ENCODE peak calls at places on chromosomes 6 and 20, in five cellular contexts. U, G, R, V and C are unnamed samples.

GRCh38 chr6:134217110-134217509 is 100.8 kb downstream of the SGK1 start:
- DNase-seq in V (no peak), R (no peak), U (no peak), G (no peak), C (no peak)

GRCh38 chr6:14658909-14659561 is 541.5 kb downstream of the CD83 start:
- DNase-seq in V (no peak), R (no peak), G (no peak), U (no peak), C (no peak)

GRCh38 chr6:127481081-127481480 is 21.9 kb upstream of the KIAA0408 start:
- DNase-seq in V (no peak), R (no peak), U (no peak), G (no peak), C (no peak)

GRCh38 chr6:28580484-28580883 is 54.8 kb downstream of the GPX5 start:
- DNase-seq in R (no peak), U (no peak), G (no peak), V (no peak), C (no peak)

GRCh38 chr6:46170357-46171289 is at the start of gene ENPP5:
- DNase-seq in U (peak), V (no peak), G (peak), R (peak), C (peak)

GRCh38 chr20:57326667-57327455 is 2.7 kb upstream of the SPO11 start:
- DNase-seq in R (no peak), G (no peak), U (peak), V (no peak), C (no peak)

GRCh38 chr6:130136803-130137202 is 85.9 kb downstream of the SAMD3 start:
- DNase-seq in V (no peak), G (no peak), U (no peak), R (no peak), C (no peak)

GRCh38 chr6:12336121-12336971 is 46.2 kb downstream of the EDN1 start:
- DNase-seq in G (no peak), R (no peak), V (no peak), U (no peak), C (no peak)

GRCh38 chr6:108760158-108761050 is 87.8 kb upstream of the ARMC2 start:
- DNase-seq in V (no peak), U (no peak), R (no peak), G (no peak), C (no peak)

GRCh38 chr6:14025160-14025559 is 92.4 kb upstream of the CD83 start:
- DNase-seq in U (no peak), G (no peak), V (no peak), R (no peak), C (no peak)

GRCh38 chr6:45658958-45659357 is 281.2 kb upstream of the SUPT3H start:
- DNase-seq in G (no peak), R (no peak), V (no peak), U (no peak), C (no peak)

GRCh38 chr6:111817451-111818146 is 55.7 kb downstream of the FYN start:
- DNase-seq in G (no peak), R (no peak), V (no peak), U (no peak), C (no peak)

GRCh38 chr6:50952092-50952932 is 133.6 kb downstream of the TFAP2B start:
- DNase-seq in G (no peak), R (no peak), V (no peak), U (no peak), C (peak)

GRCh38 chr6:149014631-149015171 is 267.9 kb downstream of the UST start:
- DNase-seq in G (peak), U (peak), R (no peak), V (no peak), C (no peak)

GRCh38 chr6:144543006-144543871 is 258.1 kb downstream of the UTRN start:
- DNase-seq in V (no peak), R (no peak), U (no peak), G (no peak), C (peak)

GRCh38 chr20:3932277-3933073 is 43.3 kb downstream of the PANK2 start:
- DNase-seq in R (no peak), G (no peak), V (no peak), U (no peak), C (no peak)

GRCh38 chr20:32535316-32535952 is 49.7 kb downstream of the NOL4L start:
- DNase-seq in G (no peak), U (no peak), V (no peak), R (no peak), C (no peak)

GRCh38 chr6:13742961-13743735 is 31.5 kb upstream of the RANBP9 start:
- DNase-seq in G (no peak), R (no peak), V (no peak), U (no peak), C (no peak)

GRCh38 chr6:73585566-73586415 is 65.0 kb upstream of the EEF1A1 start:
- DNase-seq in G (no peak), U (no peak), R (peak), V (peak), C (peak)

GRCh38 chr20:24341781-24342180 is 127.6 kb upstream of the SYNDIG1 start:
- DNase-seq in R (no peak), V (no peak), U (no peak), G (no peak), C (no peak)

GRCh38 chr20:5973172-5973571 is 22.7 kb downstream of the MCM8 start:
- DNase-seq in V (no peak), U (no peak), R (no peak), G (no peak), C (no peak)

GRCh38 chr20:32480361-32481199 is 104.6 kb downstream of the NOL4L start:
- DNase-seq in G (no peak), R (no peak), V (no peak), U (no peak), C (no peak)

GRCh38 chr6:88702956-88703556 is 260.4 kb downstream of the RNGTT start:
- DNase-seq in G (no peak), V (no peak), R (no peak), U (no peak), C (no peak)

GRCh38 chr20:20487811-20488210 is 119.9 kb downstream of the INSM1 start:
- DNase-seq in U (no peak), G (no peak), V (no peak), R (no peak), C (no peak)

GRCh38 chr20:3042621-3043020 is 801 bp upstream of the GNRH2 start:
- DNase-seq in U (no peak), G (no peak), V (no peak), R (no peak), C (no peak)

GRCh38 chr6:20919677-20920385 is 385.6 kb downstream of the CDKAL1 start:
- DNase-seq in R (peak), U (no peak), G (no peak), V (no peak), C (no peak)

GRCh38 chr6:20915626-20916025 is 381.4 kb downstream of the CDKAL1 start:
- DNase-seq in R (no peak), U (no peak), V (no peak), G (no peak), C (no peak)

GRCh38 chr6:20918868-20919267 is 384.6 kb downstream of the CDKAL1 start:
- DNase-seq in R (no peak), V (no peak), G (no peak), U (no peak), C (no peak)

GRCh38 chr6:20915150-20915549 is 380.9 kb downstream of the CDKAL1 start:
- DNase-seq in U (no peak), G (no peak), R (no peak), V (no peak), C (no peak)

GRCh38 chr6:20916081-20916480 is 381.8 kb downstream of the CDKAL1 start:
- DNase-seq in U (no peak), V (no peak), R (no peak), G (no peak), C (no peak)
- TF ChIP-seq ATF2 in U (no peak), V (no peak), R (no peak), G (no peak), C (no peak)

GRCh38 chr20:54345301-54345724 is 130.1 kb upstream of the DOK5 start:
- DNase-seq in G (no peak), R (peak), V (no peak), U (no peak), C (no peak)
- TF ChIP-seq ATF2 in G (no peak), R (no peak), V (no peak), U (no peak), C (no peak)

GRCh38 chr20:48597521-48598302 is 230.1 kb downstream of the PREX1 start:
- DNase-seq in V (peak), G (no peak), U (peak), R (no peak), C (no peak)

GRCh38 chr20:48596499-48596898 is 231.3 kb downstream of the PREX1 start:
- DNase-seq in G (no peak), U (no peak), R (no peak), V (no peak), C (no peak)

GRCh38 chr20:48594533-48594932 is 233.3 kb downstream of the PREX1 start:
- DNase-seq in V (no peak), R (no peak), G (no peak), U (no peak), C (no peak)

GRCh38 chr20:48599106-48599747 is 228.6 kb downstream of the PREX1 start:
- DNase-seq in V (no peak), R (no peak), G (no peak), U (peak), C (peak)

DNA sequence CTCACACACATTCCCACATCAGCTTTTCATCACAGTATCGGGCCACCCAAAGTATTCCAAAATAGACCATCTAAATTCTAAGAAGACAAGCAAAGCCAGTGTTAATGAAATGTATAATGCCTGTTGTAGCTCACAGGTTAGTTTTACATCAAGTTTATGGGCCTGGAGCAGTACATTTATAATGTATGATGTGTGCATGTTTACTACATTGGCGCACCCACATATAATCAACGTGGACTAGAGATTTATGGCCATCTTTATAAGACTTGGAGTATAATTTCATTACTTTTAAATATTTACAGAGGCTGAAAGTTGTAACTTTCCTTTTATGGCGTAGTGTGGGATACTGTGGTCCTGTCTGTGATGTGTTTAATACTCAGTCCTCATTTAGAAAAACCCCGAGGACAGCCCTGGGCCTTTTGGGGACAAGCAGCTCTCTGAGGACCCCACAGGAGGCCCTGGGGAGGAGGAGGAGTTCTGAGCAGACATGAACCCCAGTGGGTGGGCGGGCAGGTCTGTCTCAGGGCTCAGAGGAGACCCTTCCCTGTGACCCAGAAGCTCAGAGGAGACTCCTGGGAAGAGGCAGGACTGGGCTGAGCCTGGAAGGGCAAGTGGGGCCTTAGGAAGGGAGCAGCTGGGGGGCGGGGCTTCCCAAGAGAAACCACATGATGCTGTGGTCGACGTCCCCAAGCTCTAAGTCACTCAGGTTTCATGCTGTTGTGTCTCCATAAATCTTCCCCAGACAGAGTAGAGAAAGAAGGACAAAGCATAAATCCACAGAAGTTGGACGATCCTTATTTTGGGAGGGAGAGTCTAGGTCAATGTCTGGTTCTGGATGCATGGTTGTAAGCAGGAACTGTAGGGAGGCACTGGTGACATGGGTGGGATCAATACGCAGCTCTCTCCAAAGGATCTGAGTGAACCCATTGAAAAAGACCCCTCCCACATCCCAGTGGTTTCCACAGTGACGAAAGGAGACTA is 232.0 kb downstream of the PREX1 start:
- DNase-seq in R (no peak), U (no peak), V (no peak), G (no peak), C (no peak)
- TF ChIP-seq ATF2 in R (no peak), U (no peak), V (no peak), G (no peak), C (no peak)

GRCh38 chr6:47234258-47234933 is 75.3 kb downstream of the TNFRSF21 start:
- DNase-seq in U (peak), G (no peak), R (no peak), V (no peak), C (no peak)

GRCh38 chr6:47238456-47238995 is 71.2 kb downstream of the TNFRSF21 start:
- DNase-seq in U (no peak), G (no peak), V (no peak), R (no peak), C (peak)

GRCh38 chr6:47240277-47240890 is 69.3 kb downstream of the TNFRSF21 start:
- DNase-seq in G (no peak), U (no peak), R (no peak), V (no peak), C (no peak)

GRCh38 chr6:47230579-47230978 is 79.1 kb downstream of the TNFRSF21 start:
- DNase-seq in G (no peak), R (no peak), V (peak), U (no peak), C (no peak)

GRCh38 chr6:47235964-47236760 is 73.5 kb downstream of the TNFRSF21 start:
- DNase-seq in G (no peak), U (no peak), V (no peak), R (no peak), C (no peak)
- TF ChIP-seq ATF2 in G (no peak), U (no peak), V (no peak), R (no peak), C (no peak)

GRCh38 chr6:132506869-132507813 is 5.8 kb downstream of the STX7 start:
- DNase-seq in R (no peak), V (no peak), U (no peak), G (no peak), C (no peak)

GRCh38 chr6:132506461-132506860 is 6.5 kb downstream of the STX7 start:
- DNase-seq in V (no peak), G (no peak), R (no peak), U (no peak), C (no peak)

GRCh38 chr6:132499757-132500156 is 13.2 kb downstream of the STX7 start:
- DNase-seq in V (no peak), U (no peak), R (no peak), G (no peak), C (no peak)

GRCh38 chr6:132505158-132505557 is 7.8 kb downstream of the STX7 start:
- DNase-seq in G (no peak), R (no peak), U (no peak), V (no peak), C (no peak)

DNA sequence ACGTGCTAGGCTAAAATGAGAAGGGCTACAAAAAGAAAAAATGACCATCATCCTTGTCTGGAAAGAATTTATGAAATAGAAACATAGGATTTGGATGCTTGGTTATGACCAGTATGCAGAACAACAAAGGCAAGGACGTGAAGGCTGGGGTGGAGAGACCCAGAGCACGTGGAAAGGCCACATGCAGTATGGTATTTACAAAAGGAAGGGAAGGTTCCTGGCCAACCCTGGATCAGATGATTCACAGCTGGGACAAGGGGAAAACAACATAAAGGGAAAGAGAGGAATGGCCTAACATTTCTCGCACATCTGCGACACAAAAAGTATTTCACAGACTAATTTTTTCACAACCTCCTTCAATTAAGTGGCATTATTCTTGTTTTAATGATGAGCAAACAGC is 8.2 kb downstream of the STX7 start:
- DNase-seq in R (no peak), V (no peak), G (no peak), U (no peak), C (no peak)
- TF ChIP-seq ATF2 in R (no peak), V (no peak), G (no peak), U (no peak), C (no peak)

DNA sequence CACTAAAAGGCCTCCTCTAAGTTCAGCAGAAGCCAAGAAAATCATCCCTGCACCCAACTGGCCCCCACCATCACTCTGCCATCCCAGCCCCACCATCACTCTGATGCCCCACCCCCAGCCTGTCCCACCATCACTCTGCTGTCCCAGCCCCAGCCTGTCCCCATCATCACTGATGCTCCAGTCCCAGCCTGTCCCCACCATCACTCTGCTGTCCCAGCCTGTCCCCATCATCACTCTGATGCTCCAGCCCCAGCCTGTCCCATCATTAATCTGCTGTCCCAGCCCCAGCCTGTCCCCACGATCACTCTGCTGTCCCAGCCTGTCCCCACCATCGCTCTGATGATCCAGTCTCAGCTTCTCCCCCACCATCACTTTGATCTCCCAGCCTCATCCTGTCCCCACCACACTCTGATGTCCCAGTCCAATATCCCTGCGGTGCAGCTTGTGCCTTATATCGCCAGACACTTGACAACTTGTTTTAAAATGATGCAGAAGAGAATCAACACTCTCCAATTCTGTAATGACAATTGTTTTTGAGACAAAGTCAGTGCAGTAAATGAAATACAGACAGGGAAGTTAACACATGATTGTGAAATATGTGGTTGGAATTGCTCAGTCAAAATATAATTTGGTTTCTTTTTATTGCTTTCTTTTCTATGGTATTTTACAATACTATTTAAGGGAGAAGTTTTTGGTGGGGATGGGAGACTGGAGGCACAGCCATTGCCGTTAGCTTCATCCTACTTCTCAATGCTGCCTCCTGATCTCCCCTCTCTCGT is 100.8 kb downstream of the TNFAIP3 start:
- DNase-seq in G (no peak), V (no peak), R (no peak), U (no peak), C (no peak)
- TF ChIP-seq ATF2 in G (no peak), V (no peak), R (no peak), U (no peak), C (no peak)

GRCh38 chr6:54617730-54618129 is 228.8 kb upstream of the FAM83B start:
- DNase-seq in U (no peak), G (no peak), V (peak), R (no peak), C (no peak)
- TF ChIP-seq ATF2 in U (no peak), G (no peak), V (no peak), R (no peak), C (no peak)

GRCh38 chr6:65448806-65449397 is 258.1 kb downstream of the EYS start:
- DNase-seq in G (no peak), V (no peak), U (no peak), R (no peak), C (no peak)
- TF ChIP-seq ATF2 in G (no peak), V (no peak), U (no peak), R (no peak), C (no peak)

DNA sequence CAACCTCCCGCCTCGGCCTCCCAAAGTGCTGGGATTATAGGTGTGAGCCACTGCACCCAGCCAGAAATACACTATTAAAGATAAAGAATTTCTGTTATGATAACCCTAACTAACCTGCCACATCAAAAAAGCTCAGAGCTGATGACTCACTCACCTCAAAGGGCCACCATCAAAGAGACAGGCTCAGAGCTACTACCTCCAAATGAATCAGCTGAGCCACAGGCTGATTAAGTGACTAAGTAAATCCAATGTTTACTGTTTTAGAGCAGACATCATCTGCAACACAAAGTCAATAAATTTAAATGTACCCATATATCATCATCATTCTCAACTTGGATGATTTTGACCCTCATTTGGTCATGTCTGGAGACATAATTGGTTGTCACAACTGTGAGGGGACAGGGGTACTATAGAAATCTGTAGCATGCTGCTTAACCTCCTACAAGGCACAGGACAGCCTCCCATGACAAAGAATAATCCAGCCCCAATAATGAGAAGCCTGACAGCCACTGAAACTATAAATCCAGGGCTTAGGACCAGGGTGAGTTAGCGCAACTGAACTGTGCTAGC is 106.5 kb downstream of the ATP9A start:
- DNase-seq in G (no peak), V (peak), U (no peak), R (no peak), C (no peak)
- TF ChIP-seq ATF2 in G (no peak), V (no peak), U (no peak), R (no peak), C (no peak)